ENCODE peak calls at places on chromosomes 7 and 10, in six cellular contexts. X is NT2/D1; L is foreskin fibroblast; J is H7; S is bronchial epithelial cell; U is CD8-positive, alpha-beta memory T cell. W is an unnamed sample.
A peak's percentile ranks its signal among the peaks of the same experiment; 100 is the strongest.

GRCh38 chr10:133616371-133617130 is 10.0 kb downstream of the FRG2B start:
- DNase-seq in X (no peak), L (no peak), J (no peak), S (no peak), U (no peak), W (no peak)

GRCh38 chr7:128889121-128889520 is 21.4 kb downstream of the KCP start:
- DNase-seq in X (no peak), L (no peak), J (peak; percentile 69), S (peak; percentile 76), U (peak; percentile 20), W (no peak)

GRCh38 chr10:95605163-95605562 is 44.0 kb upstream of the SORBS1 start:
- DNase-seq in X (no peak), L (peak; percentile 4), J (no peak), S (no peak), U (no peak), W (no peak)

GRCh38 chr7:102103027-102103372 is 183.7 kb upstream of the SH2B2 start:
- DNase-seq in X (no peak), L (no peak), J (no peak), S (no peak), U (no peak), W (no peak)

GRCh38 chr7:121544726-121545125 is 148.6 kb upstream of the FAM3C start:
- DNase-seq in X (no peak), L (peak; percentile 78), J (no peak), S (peak; percentile 99), U (no peak), W (no peak)

GRCh38 chr7:130971297-130971696 is 237.3 kb upstream of the KLF14 start:
- DNase-seq in X (no peak), L (no peak), J (no peak), S (no peak), U (no peak), W (no peak)

GRCh38 chr10:119654540-119654939 is 3.4 kb downstream of the BAG3 start:
- DNase-seq in X (no peak), L (no peak), J (peak; percentile 45), S (peak; percentile 87), U (no peak), W (peak; percentile 66)

GRCh38 chr10:94023909-94024308 is 30.2 kb downstream of the PLCE1 start:
- DNase-seq in X (no peak), L (no peak), J (no peak), S (no peak), U (no peak), W (no peak)

GRCh38 chr10:133140417-133141143 is 19.4 kb upstream of the KNDC1 start:
- DNase-seq in X (no peak), L (no peak), J (peak; percentile 53), S (no peak), U (no peak), W (peak; percentile 33)

GRCh38 chr7:11212080-11212711 is 238.5 kb downstream of the PHF14 start:
- DNase-seq in X (peak; percentile 80), L (peak; percentile 29), J (peak; percentile 43), S (peak; percentile 61), U (peak; percentile 53), W (no peak)

GRCh38 chr10:42962902-42963231 is 114.0 kb upstream of the RET start:
- DNase-seq in X (no peak), L (no peak), J (no peak), S (no peak), U (no peak), W (peak; percentile 19)

GRCh38 chr10:126080879-126081331 is 184.5 kb downstream of the FANK1 start:
- DNase-seq in X (no peak), L (no peak), J (no peak), S (no peak), U (no peak), W (no peak)

GRCh38 chr10:117342638-117343037 is 32.6 kb downstream of the PDZD8 start:
- DNase-seq in X (no peak), L (peak; percentile 59), J (no peak), S (peak; percentile 43), U (no peak), W (no peak)
- H3K4me3 ChIP-seq in X (no peak overlapping the region), L (no peak overlapping the region), J (no peak overlapping the region), S (no peak overlapping the region), U (no peak overlapping the region), W (no peak overlapping the region)

GRCh38 chr7:46390042-46390441 is 469.0 kb upstream of the IGFBP3 start:
- DNase-seq in X (no peak), L (peak; percentile 7), J (no peak), S (no peak), U (no peak), W (no peak)

GRCh38 chr7:46396501-46396900 is 475.4 kb upstream of the IGFBP3 start:
- DNase-seq in X (no peak), L (peak; percentile 4), J (no peak), S (no peak), U (no peak), W (no peak)

GRCh38 chr7:46389131-46389530 is 468.1 kb upstream of the IGFBP3 start:
- DNase-seq in X (no peak), L (no peak), J (no peak), S (no peak), U (no peak), W (no peak)

GRCh38 chr7:46391215-46391614 is 470.1 kb upstream of the IGFBP3 start:
- DNase-seq in X (no peak), L (peak; percentile 29), J (no peak), S (no peak), U (no peak), W (no peak)

DNA sequence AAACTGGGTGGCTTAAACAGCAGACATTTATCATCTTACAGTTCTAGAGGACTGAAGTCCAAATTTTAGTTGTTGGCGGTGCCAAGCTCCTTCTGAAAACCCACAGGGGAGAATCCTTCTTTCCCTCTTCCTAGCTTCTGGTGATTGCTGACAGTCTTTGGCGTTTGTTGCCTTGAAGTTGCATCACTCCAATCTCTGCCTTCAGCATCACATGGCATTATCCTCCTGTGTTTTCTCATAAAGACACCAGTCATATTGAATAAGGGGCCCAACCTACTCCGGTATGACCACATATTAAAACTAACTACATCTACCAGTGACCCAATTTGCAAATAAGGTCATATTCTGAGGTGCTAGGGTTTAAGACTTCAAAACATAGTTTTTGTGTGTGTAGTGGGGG is 472.1 kb upstream of the IGFBP3 start:
- DNase-seq in X (no peak), L (peak; percentile 4), J (no peak), S (no peak), U (no peak), W (no peak)
- H3K4me3 ChIP-seq in X (no peak overlapping the region), L (no peak overlapping the region), J (no peak overlapping the region), S (no peak overlapping the region), U (no peak overlapping the region), W (no peak overlapping the region)

DNA sequence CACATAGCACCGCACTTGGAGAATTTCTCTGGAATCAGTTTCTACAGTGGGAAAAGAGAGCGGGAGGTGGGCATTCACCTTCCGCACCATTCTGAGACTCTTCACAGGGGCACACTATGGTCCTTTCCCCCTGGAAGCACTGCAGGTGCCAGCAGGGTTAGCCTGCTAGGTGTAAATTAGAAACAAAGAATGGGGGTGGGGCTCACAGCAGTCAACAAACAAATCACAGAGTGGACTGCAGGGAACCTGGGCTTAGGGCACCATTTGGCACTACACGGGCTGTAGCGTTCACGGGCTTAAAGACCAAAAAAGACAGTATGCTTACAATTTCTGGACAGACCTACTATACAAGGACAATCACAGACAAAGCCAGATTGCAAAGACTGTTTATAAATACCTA is 8.0 kb upstream of the PKD1L1 start:
- DNase-seq in X (no peak), L (no peak), J (no peak), S (no peak), U (no peak), W (no peak)
- H3K4me3 ChIP-seq in X (no peak overlapping the region), L (no peak overlapping the region), J (no peak overlapping the region), S (no peak overlapping the region), U (no peak overlapping the region), W (no peak overlapping the region)

GRCh38 chr10:62374862-62375710 is 917 bp downstream of the ZNF365 start:
- DNase-seq in X (no peak), L (no peak), J (no peak), S (peak; percentile 68), U (no peak), W (no peak)
- H3K4me3 ChIP-seq in X (peak overlapping the region; percentile 48), L (peak overlapping the region; percentile 59), J (peak overlapping the region; percentile 43), S (no peak overlapping the region), U (peak overlapping the region; percentile 43), W (no peak overlapping the region)

GRCh38 chr7:151277631-151278030 is 29.1 kb upstream of the SMARCD3 start:
- DNase-seq in X (no peak), L (no peak), J (no peak), S (no peak), U (no peak), W (peak; percentile 46)
- H3K4me3 ChIP-seq in X (no peak overlapping the region), L (peak overlapping the region; percentile 37), J (no peak overlapping the region), S (no peak overlapping the region), U (peak overlapping the region; percentile 56), W (no peak overlapping the region)

DNA sequence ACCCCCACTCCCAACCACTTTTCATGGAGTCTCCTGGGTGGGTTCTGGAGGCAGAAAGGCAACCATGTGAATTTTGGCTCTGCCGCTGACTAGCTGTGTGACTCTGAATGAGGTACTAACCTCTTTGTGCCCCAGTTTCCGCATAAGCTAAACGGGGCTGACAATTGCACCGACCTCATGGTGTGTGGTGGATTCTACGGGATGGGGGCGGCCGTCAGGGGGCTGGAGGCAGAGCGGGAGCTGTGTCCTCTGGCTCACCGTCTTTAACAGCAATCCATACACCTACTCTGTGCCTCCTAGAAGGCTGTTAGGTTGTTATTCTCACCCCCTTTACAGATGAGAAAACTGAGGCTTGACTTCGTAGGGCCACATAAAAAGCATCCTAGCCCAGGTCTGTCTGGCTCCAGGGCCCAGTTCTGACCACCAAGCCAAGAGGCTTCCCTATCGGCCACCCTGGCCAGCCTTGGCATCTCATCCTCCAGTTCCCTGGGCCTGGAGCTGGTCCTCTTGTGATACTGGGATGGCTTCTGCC is 4.3 kb upstream of the SLC29A3 start:
- DNase-seq in X (no peak), L (no peak), J (no peak), S (no peak), U (no peak), W (no peak)
- H3K4me3 ChIP-seq in X (no peak overlapping the region), L (no peak overlapping the region), J (peak overlapping the region; percentile 29), S (no peak overlapping the region), U (no peak overlapping the region), W (no peak overlapping the region)

DNA sequence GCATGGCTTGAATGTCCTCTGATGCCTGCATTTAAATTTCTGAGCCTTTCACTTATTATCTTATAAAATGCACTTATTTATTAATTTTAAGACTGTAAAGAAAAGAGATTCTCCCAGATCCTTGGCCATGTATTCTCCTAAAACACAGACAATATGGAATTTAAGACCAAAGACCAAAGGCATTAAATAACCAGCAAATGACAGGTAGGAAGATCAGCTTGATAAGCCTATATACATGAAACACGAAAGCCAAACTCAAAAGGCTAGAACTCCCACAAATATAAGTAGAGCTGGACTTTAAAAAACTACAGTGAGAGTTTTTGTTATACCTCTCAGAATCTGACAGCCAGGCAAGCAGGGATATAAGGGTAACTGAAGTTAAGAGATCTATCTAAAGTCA is 5.1 kb downstream of the ANXA11 start:
- DNase-seq in X (no peak), L (no peak), J (no peak), S (no peak), U (no peak), W (no peak)
- H3K4me3 ChIP-seq in X (no peak overlapping the region), L (no peak overlapping the region), J (no peak overlapping the region), S (no peak overlapping the region), U (no peak overlapping the region), W (peak overlapping the region; percentile 96)